ENCODE peak calls at places on chromosomes 3 and 15, in eight cellular contexts. One of them, this sample, is unnamed. For H3K79me2, the result is how much of the 10 kb centered on the place peaks cover.

GRCh38 chr3:42013652-42014442 is 51.9 kb upstream of the ULK4 start:
- DNase-seq in PC-3: peak
- DNase-seq in GM23248: peak
- DNase-seq in SK-N-SH: peak
- DNase-seq in endothelial cell of umbilical vein: no peak
- DNase-seq in HepG2: no peak
- DNase-seq in H9: no peak
- DNase-seq in GM23338: peak
- DNase-seq in this sample: no peak

GRCh38 chr15:83993591-83993990 is 242.0 kb upstream of the GOLGA6L4 start:
- DNase-seq in PC-3: peak
- DNase-seq in GM23248: no peak
- DNase-seq in SK-N-SH: no peak
- DNase-seq in endothelial cell of umbilical vein: no peak
- DNase-seq in HepG2: no peak
- DNase-seq in H9: no peak
- DNase-seq in GM23338: peak
- DNase-seq in this sample: no peak

GRCh38 chr3:58051196-58051595 is 43.0 kb downstream of the FLNB start:
- DNase-seq in PC-3: peak
- DNase-seq in GM23248: peak
- DNase-seq in SK-N-SH: no peak
- DNase-seq in endothelial cell of umbilical vein: no peak
- DNase-seq in HepG2: no peak
- DNase-seq in H9: no peak
- DNase-seq in GM23338: no peak
- DNase-seq in this sample: peak

GRCh38 chr3:194570898-194571297 is 62.3 kb downstream of the TMEM44 start:
- DNase-seq in PC-3: no peak
- DNase-seq in GM23248: no peak
- DNase-seq in SK-N-SH: no peak
- DNase-seq in endothelial cell of umbilical vein: no peak
- DNase-seq in HepG2: no peak
- DNase-seq in H9: no peak
- DNase-seq in GM23338: no peak
- DNase-seq in this sample: no peak

GRCh38 chr3:169836058-169836941 is 23.6 kb upstream of the LRRC34 start:
- DNase-seq in PC-3: no peak
- DNase-seq in GM23248: peak
- DNase-seq in SK-N-SH: no peak
- DNase-seq in endothelial cell of umbilical vein: no peak
- DNase-seq in HepG2: no peak
- DNase-seq in H9: no peak
- DNase-seq in GM23338: no peak
- DNase-seq in this sample: no peak

GRCh38 chr3:104642827-104643226 is 723.9 kb upstream of the ALCAM start:
- DNase-seq in PC-3: no peak
- DNase-seq in GM23248: no peak
- DNase-seq in SK-N-SH: peak
- DNase-seq in endothelial cell of umbilical vein: no peak
- DNase-seq in HepG2: no peak
- DNase-seq in H9: no peak
- DNase-seq in GM23338: no peak
- DNase-seq in this sample: no peak

GRCh38 chr3:197736010-197736490 is 654 bp downstream of the RUBCN start:
- DNase-seq in PC-3: no peak
- DNase-seq in GM23248: peak
- DNase-seq in SK-N-SH: peak
- DNase-seq in endothelial cell of umbilical vein: no peak
- DNase-seq in HepG2: no peak
- DNase-seq in H9: peak
- DNase-seq in GM23338: peak
- DNase-seq in this sample: no peak

GRCh38 chr3:195100903-195101591 is 169.9 kb downstream of the XXYLT1 start:
- DNase-seq in PC-3: no peak
- DNase-seq in GM23248: peak
- DNase-seq in SK-N-SH: peak
- DNase-seq in endothelial cell of umbilical vein: peak
- DNase-seq in HepG2: no peak
- DNase-seq in H9: no peak
- DNase-seq in GM23338: no peak
- DNase-seq in this sample: no peak

GRCh38 chr15:101264911-101265641 is 12.2 kb downstream of the SELENOS start:
- DNase-seq in PC-3: no peak
- DNase-seq in GM23248: no peak
- DNase-seq in SK-N-SH: no peak
- DNase-seq in endothelial cell of umbilical vein: no peak
- DNase-seq in HepG2: no peak
- DNase-seq in H9: no peak
- DNase-seq in GM23338: no peak
- DNase-seq in this sample: no peak

GRCh38 chr3:191148131-191148530 is 50.9 kb upstream of the OSTN start:
- DNase-seq in PC-3: no peak
- DNase-seq in GM23248: no peak
- DNase-seq in SK-N-SH: no peak
- DNase-seq in endothelial cell of umbilical vein: peak
- DNase-seq in HepG2: no peak
- DNase-seq in H9: no peak
- DNase-seq in GM23338: no peak
- DNase-seq in this sample: no peak

GRCh38 chr15:34109775-34110663 is 8.1 kb downstream of the PGBD4 start:
- DNase-seq in PC-3: peak
- DNase-seq in GM23248: peak
- DNase-seq in SK-N-SH: peak
- DNase-seq in endothelial cell of umbilical vein: peak
- DNase-seq in HepG2: peak
- DNase-seq in H9: no peak
- DNase-seq in GM23338: peak
- DNase-seq in this sample: peak

GRCh38 chr3:29333520-29333919 is 52.6 kb downstream of the RBMS3 start:
- DNase-seq in PC-3: no peak
- DNase-seq in GM23248: peak
- DNase-seq in SK-N-SH: no peak
- DNase-seq in endothelial cell of umbilical vein: no peak
- DNase-seq in HepG2: no peak
- DNase-seq in H9: no peak
- DNase-seq in GM23338: no peak
- DNase-seq in this sample: no peak

GRCh38 chr3:54863366-54863765 is 64.5 kb downstream of the LRTM1 start:
- DNase-seq in PC-3: no peak
- DNase-seq in GM23248: peak
- DNase-seq in SK-N-SH: no peak
- DNase-seq in endothelial cell of umbilical vein: no peak
- DNase-seq in HepG2: no peak
- DNase-seq in H9: no peak
- DNase-seq in GM23338: no peak
- DNase-seq in this sample: peak

DNA sequence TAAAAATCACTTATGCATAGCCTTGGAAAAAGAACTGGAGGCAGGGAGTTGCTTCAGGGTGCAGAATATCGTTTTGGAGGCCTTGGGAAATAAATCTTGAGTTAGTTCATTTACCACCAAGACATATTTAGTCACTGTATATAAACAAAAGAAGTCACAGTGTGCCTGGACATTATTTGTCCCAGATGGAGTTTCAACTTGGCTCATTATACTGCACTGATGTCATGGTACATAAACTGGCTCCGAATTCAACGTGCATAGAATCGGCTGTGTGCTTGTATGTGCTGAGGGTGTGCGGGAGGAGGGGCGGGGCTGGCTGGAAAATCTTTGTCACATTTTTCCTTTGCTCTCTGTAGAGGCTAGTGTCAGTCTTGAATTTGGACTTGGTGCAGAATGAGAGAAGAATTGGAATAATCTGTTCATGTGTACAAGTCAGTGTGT is 86.6 kb downstream of the FNDC3B start:
- DNase-seq in PC-3: peak
- DNase-seq in GM23248: peak
- DNase-seq in SK-N-SH: no peak
- DNase-seq in endothelial cell of umbilical vein: peak
- DNase-seq in HepG2: no peak
- DNase-seq in H9: no peak
- DNase-seq in GM23338: no peak
- DNase-seq in this sample: peak
- H3K79me2 ChIP-seq in PC-3: half or more
- H3K79me2 ChIP-seq in GM23248: half or more
- H3K79me2 ChIP-seq in SK-N-SH: half or more
- H3K79me2 ChIP-seq in endothelial cell of umbilical vein: half or more
- H3K79me2 ChIP-seq in HepG2: half or more
- H3K79me2 ChIP-seq in H9: under half
- H3K79me2 ChIP-seq in GM23338: half or more
- H3K79me2 ChIP-seq in this sample: half or more

DNA sequence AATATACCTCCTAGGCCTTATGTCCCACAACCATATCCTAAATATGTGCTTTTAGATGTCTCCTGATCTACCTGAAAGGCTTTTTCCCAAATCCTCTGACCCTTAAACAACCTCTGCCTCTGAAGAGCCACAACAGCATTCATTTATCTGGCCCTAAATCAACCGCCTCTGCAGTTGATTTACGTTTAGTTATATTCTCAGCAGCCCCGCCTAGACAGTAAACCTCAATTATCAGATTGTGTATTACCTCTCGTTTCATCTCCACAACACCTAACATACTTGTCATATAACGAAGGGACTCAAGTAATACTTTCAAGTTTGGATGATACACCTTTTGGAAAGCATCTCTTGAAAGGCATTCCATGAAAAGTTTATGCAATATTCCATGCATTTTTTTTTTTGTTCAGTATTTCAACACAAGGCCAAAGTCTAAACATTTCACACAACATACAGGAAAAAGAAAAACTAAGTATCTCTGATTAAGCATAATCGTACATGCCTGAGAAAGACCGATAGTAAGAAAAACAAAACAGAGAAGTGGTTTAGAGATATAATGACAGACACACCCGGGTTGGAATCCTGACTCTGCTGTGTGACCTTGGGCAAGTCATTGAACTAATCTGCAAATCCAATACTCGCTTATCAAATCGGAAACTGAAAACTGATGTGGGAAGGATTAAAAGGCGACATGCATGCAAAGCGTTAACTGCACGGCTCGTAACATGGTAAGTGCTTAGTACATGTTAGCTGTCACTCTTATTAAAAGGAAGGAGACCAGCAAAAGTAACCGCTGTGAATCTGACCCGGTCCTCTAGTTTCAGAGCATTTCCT is 778 bp downstream of the CRBN start:
- DNase-seq in PC-3: no peak
- DNase-seq in GM23248: no peak
- DNase-seq in SK-N-SH: no peak
- DNase-seq in endothelial cell of umbilical vein: no peak
- DNase-seq in HepG2: no peak
- DNase-seq in H9: no peak
- DNase-seq in GM23338: no peak
- DNase-seq in this sample: no peak
- H3K79me2 ChIP-seq in PC-3: under half
- H3K79me2 ChIP-seq in GM23248: under half
- H3K79me2 ChIP-seq in SK-N-SH: under half
- H3K79me2 ChIP-seq in endothelial cell of umbilical vein: under half
- H3K79me2 ChIP-seq in HepG2: under half
- H3K79me2 ChIP-seq in H9: under half
- H3K79me2 ChIP-seq in GM23338: under half
- H3K79me2 ChIP-seq in this sample: under half

GRCh38 chr3:33077976-33078375 is 19.0 kb downstream of the GLB1 start:
- DNase-seq in PC-3: no peak
- DNase-seq in GM23248: no peak
- DNase-seq in SK-N-SH: no peak
- DNase-seq in endothelial cell of umbilical vein: no peak
- DNase-seq in HepG2: no peak
- DNase-seq in H9: no peak
- DNase-seq in GM23338: no peak
- DNase-seq in this sample: no peak
- H3K79me2 ChIP-seq in PC-3: under half
- H3K79me2 ChIP-seq in GM23248: half or more
- H3K79me2 ChIP-seq in SK-N-SH: under half
- H3K79me2 ChIP-seq in endothelial cell of umbilical vein: under half
- H3K79me2 ChIP-seq in HepG2: under half
- H3K79me2 ChIP-seq in H9: under half
- H3K79me2 ChIP-seq in GM23338: under half
- H3K79me2 ChIP-seq in this sample: under half

GRCh38 chr15:74460298-74460697 is 662 bp downstream of the UBL7 start:
- DNase-seq in PC-3: no peak
- DNase-seq in GM23248: no peak
- DNase-seq in SK-N-SH: peak
- DNase-seq in endothelial cell of umbilical vein: no peak
- DNase-seq in HepG2: no peak
- DNase-seq in H9: no peak
- DNase-seq in GM23338: peak
- DNase-seq in this sample: no peak

GRCh38 chr15:74458473-74458872 is 2.5 kb downstream of the UBL7 start:
- DNase-seq in PC-3: no peak
- DNase-seq in GM23248: no peak
- DNase-seq in SK-N-SH: no peak
- DNase-seq in endothelial cell of umbilical vein: no peak
- DNase-seq in HepG2: peak
- DNase-seq in H9: no peak
- DNase-seq in GM23338: no peak
- DNase-seq in this sample: no peak

GRCh38 chr15:74461847-74462511 is 1.0 kb upstream of the UBL7 start:
- DNase-seq in PC-3: peak
- DNase-seq in GM23248: peak
- DNase-seq in SK-N-SH: no peak
- DNase-seq in endothelial cell of umbilical vein: peak
- DNase-seq in HepG2: no peak
- DNase-seq in H9: no peak
- DNase-seq in GM23338: peak
- DNase-seq in this sample: no peak

GRCh38 chr15:74463634-74464033 is 2.7 kb upstream of the UBL7 start:
- DNase-seq in PC-3: no peak
- DNase-seq in GM23248: no peak
- DNase-seq in SK-N-SH: no peak
- DNase-seq in endothelial cell of umbilical vein: no peak
- DNase-seq in HepG2: no peak
- DNase-seq in H9: no peak
- DNase-seq in GM23338: no peak
- DNase-seq in this sample: no peak

DNA sequence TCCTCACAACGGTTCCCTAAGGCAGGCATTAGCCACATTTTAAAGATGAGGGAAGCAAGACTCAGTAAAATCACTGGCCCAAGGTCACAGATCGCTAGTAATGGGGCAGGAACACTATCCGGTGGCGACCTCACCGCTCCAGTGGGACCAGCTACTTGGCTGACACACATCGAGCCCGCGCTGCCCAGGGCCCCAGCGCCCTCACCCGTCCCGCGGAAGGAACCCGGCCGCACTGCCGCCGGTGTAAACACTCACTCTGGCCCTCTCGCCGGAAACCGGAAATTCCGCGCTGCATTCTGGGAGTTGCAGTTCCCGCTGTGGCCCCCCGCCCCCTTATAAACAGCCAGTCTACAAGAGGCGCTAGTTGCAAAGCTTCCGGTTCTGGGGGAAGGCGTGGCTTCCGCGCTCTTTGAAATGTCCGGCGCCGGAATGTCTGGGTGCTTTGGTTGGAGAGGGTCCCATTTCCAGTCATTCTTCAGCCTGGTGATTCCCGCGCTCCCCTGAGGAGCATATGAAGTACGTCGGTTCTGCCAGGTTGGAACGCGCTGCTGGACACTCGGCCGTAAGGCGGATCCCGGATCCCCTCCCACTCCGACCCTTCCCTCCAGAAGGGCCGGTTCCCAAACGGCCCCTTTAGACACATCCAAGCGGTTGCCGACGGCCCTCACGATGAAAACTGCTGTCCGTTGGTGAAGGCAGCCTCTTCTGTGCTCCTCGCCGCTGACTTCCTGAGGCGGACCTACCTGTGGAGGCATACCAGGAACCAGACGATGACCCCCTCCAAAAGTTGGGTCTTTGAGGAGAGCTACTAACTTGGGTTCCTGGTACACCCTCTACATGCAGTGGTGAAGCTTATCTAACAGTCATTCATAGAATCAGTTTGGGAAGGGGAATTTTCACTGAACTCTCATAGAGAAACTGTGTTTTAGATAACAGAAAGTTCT is at the start of gene UBL7:
- DNase-seq in PC-3: peak
- DNase-seq in GM23248: peak
- DNase-seq in SK-N-SH: peak
- DNase-seq in endothelial cell of umbilical vein: peak
- DNase-seq in HepG2: peak
- DNase-seq in H9: peak
- DNase-seq in GM23338: peak
- DNase-seq in this sample: peak
- H3K79me2 ChIP-seq in PC-3: under half
- H3K79me2 ChIP-seq in GM23248: under half
- H3K79me2 ChIP-seq in SK-N-SH: under half
- H3K79me2 ChIP-seq in endothelial cell of umbilical vein: under half
- H3K79me2 ChIP-seq in HepG2: under half
- H3K79me2 ChIP-seq in H9: under half
- H3K79me2 ChIP-seq in GM23338: under half
- H3K79me2 ChIP-seq in this sample: under half

This sample was measured in astrocyte.